ENCODE peak calls at places on chromosomes 11 and 22, in four cellular contexts. F is HL-60, S is GM23338, M is RWPE2. Y is an unnamed sample.

GRCh38 chr11:69666261-69666660 is 8.9 kb downstream of the LTO1 start:
- DNase-seq in S (no peak), M (no peak), F (no peak), Y (no peak)

GRCh38 chr11:43903086-43903485 is 22.5 kb downstream of the ALKBH3 start:
- DNase-seq in M (no peak), F (no peak), S (no peak), Y (no peak)

GRCh38 chr11:129849447-129850130 is 33.9 kb downstream of the TMEM45B start:
- DNase-seq in S (no peak), F (no peak), M (no peak), Y (no peak)

GRCh38 chr11:128575956-128576340 is 11.4 kb downstream of the ETS1 start:
- DNase-seq in S (no peak), M (no peak), F (peak), Y (no peak)

GRCh38 chr11:73320786-73321325 is 12.8 kb downstream of the ARHGEF17 start:
- DNase-seq in S (no peak), M (no peak), F (no peak), Y (peak)

GRCh38 chr11:72625746-72626636 is 48.2 kb downstream of the PDE2A start:
- DNase-seq in S (peak), M (no peak), F (no peak), Y (no peak)

GRCh38 chr11:44928807-44929206 is 21.9 kb downstream of the TP53I11 start:
- DNase-seq in S (peak), M (no peak), F (no peak), Y (no peak)

GRCh38 chr11:9825315-9825714 is 161.4 kb downstream of the SWAP70 start:
- DNase-seq in S (no peak), M (no peak), F (no peak), Y (peak)

GRCh38 chr11:61682093-61682732 is 2.0 kb downstream of the DAGLA start:
- DNase-seq in S (no peak), F (no peak), M (no peak), Y (peak)

GRCh38 chr11:12433571-12434061 is 56.2 kb downstream of the PARVA start:
- DNase-seq in S (no peak), M (no peak), F (no peak), Y (peak)

GRCh38 chr11:11380340-11380739 is 27.3 kb upstream of the CSNK2A3 start:
- DNase-seq in M (no peak), F (no peak), S (no peak), Y (no peak)

GRCh38 chr11:67280341-67280790 is 8.7 kb upstream of the ANKRD13D start:
- DNase-seq in F (no peak), S (no peak), M (no peak), Y (no peak)

GRCh38 chr11:133835258-133836075 is 9.8 kb downstream of the SPATA19 start:
- DNase-seq in S (peak), F (peak), M (no peak), Y (peak)

GRCh38 chr22:48605856-48606255 is 1221.8 kb downstream of the BRD1 start:
- DNase-seq in S (no peak), M (no peak), F (no peak), Y (no peak)

GRCh38 chr11:64334764-64335741 is 5.0 kb upstream of the CCDC88B start:
- DNase-seq in M (peak), S (peak), F (peak), Y (peak)

GRCh38 chr22:29704528-29705285 is 15.1 kb upstream of the CABP7 start:
- DNase-seq in F (no peak), M (no peak), S (no peak), Y (peak)

GRCh38 chr22:19974935-19975706 is 33.5 kb upstream of the TXNRD2 start:
- DNase-seq in F (peak), S (peak), M (no peak), Y (no peak)

GRCh38 chr22:25781801-25782200 is 39.8 kb downstream of the MYO18B start:
- DNase-seq in S (no peak), F (no peak), M (no peak), Y (no peak)

GRCh38 chr11:103659743-103660142 is 376.7 kb upstream of the DDI1 start:
- DNase-seq in S (no peak), M (no peak), F (no peak), Y (no peak)
- TF ChIP-seq CTCF in S (no peak), M (no peak), F (no peak), Y (no peak)

GRCh38 chr22:37145415-37146385 is 4.0 kb downstream of the IL2RB start:
- DNase-seq in F (no peak), S (no peak), M (no peak), Y (no peak)
- H3K4me3 ChIP-seq in F (no peak), S (no peak), M (no peak), Y (no peak)

GRCh38 chr11:103610435-103610834 is 426.0 kb upstream of the DDI1 start:
- DNase-seq in F (no peak), M (no peak), S (no peak), Y (peak)

GRCh38 chr11:103604310-103604709 is 432.1 kb upstream of the DDI1 start:
- DNase-seq in M (no peak), S (no peak), F (no peak), Y (no peak)

GRCh38 chr11:103608566-103608965 is 427.9 kb upstream of the DDI1 start:
- DNase-seq in S (no peak), M (no peak), F (no peak), Y (peak)

DNA sequence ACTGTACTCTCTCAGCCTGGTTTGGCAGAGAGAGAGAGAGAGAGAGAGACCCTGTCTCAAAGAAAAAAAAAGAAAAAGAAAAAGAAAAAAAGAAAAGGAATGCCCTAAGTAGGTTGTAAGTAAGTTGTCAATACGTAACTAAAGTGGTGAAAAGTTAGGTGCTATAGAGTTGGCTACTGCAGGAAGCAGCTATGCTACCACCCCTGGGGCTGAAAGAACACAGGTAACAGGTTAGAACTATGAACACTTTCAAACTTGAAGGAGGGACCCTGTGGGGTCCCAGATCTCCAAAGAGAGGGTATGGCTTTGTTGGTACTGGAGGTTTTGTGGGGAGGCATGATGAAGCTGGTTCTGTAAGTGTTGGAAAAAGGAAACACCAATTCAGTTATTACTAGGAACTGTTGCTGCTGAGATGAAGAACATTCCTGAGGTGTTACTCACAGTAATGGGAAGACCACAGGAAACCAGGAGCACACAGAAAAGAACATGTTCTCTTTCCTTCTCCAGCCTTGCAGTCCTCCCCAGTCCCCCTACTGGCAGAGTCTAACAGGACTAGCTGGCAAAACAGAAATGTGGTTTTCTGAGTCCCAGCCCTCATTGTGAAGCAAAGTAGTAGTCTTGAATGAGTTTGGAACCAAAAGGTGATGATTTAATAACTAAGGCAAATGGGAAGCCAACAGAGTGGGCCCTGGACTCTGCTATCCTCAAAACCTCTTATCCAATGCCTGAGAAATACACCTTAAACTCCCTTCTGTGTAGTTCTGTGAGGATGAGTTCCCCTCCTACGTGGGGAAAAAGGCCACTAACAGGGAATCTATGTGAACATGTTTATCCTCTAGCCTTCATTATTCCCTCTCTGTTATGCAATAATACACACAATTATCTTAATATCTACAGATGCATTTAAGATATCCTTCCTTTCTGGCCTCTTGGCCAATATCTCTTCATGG is 427.0 kb upstream of the DDI1 start:
- DNase-seq in S (peak), F (no peak), M (no peak), Y (peak)
- TF ChIP-seq CTCF in S (peak), F (no peak), M (peak), Y (peak)

GRCh38 chr11:46350695-46351094 is 3.4 kb downstream of the DGKZ start:
- DNase-seq in S (no peak), M (no peak), F (no peak), Y (peak)

GRCh38 chr11:46353706-46354105 is 6.4 kb downstream of the DGKZ start:
- DNase-seq in F (no peak), M (no peak), S (no peak), Y (peak)

GRCh38 chr11:46351148-46351547 is 3.9 kb downstream of the DGKZ start:
- DNase-seq in F (no peak), S (no peak), M (no peak), Y (no peak)

GRCh38 chr11:46351606-46352005 is 4.3 kb downstream of the DGKZ start:
- DNase-seq in M (no peak), S (no peak), F (no peak), Y (no peak)

DNA sequence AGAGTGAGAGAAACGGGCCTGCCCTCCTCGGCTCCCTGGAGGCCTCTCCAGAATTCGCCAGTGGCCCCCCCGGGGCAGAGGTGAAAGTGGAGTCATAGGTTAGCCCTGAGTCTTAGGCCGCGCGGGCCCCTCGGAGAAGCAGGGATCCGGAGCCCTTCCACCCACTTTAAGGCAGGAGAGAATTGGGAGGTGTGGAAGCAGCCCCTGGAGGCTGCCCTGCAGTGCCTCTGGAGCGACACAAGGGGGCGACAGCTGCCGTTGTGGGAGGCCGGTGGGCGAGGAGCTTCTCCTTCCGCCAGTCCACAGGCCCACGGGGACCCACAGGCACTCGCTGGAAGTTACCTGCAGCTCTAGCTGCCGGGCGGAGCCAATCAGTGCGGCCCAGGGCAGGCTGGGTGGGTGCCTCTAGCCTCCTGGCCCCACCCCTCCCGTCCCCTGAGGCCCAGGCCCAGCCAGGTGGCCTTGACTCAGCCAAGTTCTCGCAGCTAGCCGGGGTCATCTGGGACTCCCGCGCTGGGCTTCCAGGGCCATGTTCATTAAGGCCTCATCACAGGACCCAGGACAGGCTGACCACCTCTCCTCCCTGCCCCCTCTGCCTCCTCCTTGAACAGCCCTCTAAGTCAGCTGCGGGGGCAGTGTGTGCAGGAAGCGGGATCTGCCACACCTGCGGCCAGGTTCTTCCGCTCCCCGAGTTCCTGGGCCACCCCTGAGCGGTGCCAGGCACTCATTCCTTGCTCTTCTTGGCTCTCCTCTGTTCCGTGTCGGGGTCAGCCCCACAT is 5.0 kb downstream of the DGKZ start:
- DNase-seq in S (peak), M (no peak), F (peak), Y (no peak)
- H3K4me3 ChIP-seq in S (no peak), M (peak), F (no peak), Y (no peak)

DNA sequence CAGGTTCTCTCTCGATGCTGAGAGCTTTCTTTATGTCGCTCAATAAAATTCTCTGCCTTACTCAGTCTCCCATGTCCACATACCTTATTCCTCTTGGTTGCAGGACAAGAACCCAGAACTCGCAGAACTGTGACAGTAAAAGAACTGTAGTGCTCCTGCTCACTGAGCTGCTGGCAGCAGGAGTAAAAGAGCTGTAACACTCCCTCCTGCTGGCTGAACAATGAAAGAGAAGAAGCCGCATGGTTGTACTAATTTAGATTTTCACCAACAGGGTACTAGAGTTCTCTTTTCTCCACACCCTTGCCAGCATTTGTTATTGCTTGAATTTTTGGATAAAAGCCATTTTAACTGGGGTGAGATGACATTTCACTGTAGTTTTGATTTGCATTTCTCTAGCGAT is 433.2 kb downstream of the GUCY1A2 start:
- DNase-seq in F (no peak), M (no peak), S (peak), Y (peak)
- TF ChIP-seq CTCF in F (no peak), M (peak), S (peak), Y (peak)

Y was measured in foreskin fibroblast.